ENCODE peak calls at places on chromosome 1, in five cellular contexts. D is activated CD8-positive, alpha-beta memory T cell treated with anti-CD3 and anti-CD28 coated beads, Interleukin-2, amount 50 U/mL, for 48 hours; R is stimulated activated CD8-positive, alpha-beta memory T cell treated with anti-CD3 and anti-CD28 coated beads, Interleukin-15, amount 100 ng/mL, for 48 hours; S is effector CD4-positive, alpha-beta T cell; N is GF-D8. H is an unnamed sample.

GRCh38 chr1:171793656-171794055 is 12.2 kb downstream of the METTL13 start:
- DNase-seq in D (no peak), R (no peak), S (no peak), N (no peak), H (no peak)

GRCh38 chr1:209409786-209410185 is 173.7 kb upstream of the CAMK1G start:
- DNase-seq in D (no peak), R (no peak), S (no peak), N (no peak), H (peak; percentile 77)

GRCh38 chr1:224565186-224565585 is 50.9 kb upstream of the CNIH3 start:
- DNase-seq in D (no peak), R (no peak), S (no peak), N (peak; percentile 65), H (peak; percentile 71)

GRCh38 chr1:7401814-7402547 is 369.1 kb upstream of the VAMP3 start:
- DNase-seq in D (peak; percentile 20), R (no peak), S (no peak), N (no peak), H (peak; percentile 99)

GRCh38 chr1:206074839-206075238 is 21.9 kb downstream of the RHEX start:
- DNase-seq in D (no peak), R (no peak), S (no peak), N (peak; percentile 86), H (no peak)

GRCh38 chr1:16617778-16618580 is 4.6 kb upstream of the NBPF1 start:
- DNase-seq in D (peak; percentile 45), R (no peak), S (peak; percentile 1), N (no peak), H (no peak)

GRCh38 chr1:44016875-44017400 is 14.3 kb downstream of the SLC6A9 start:
- DNase-seq in D (no peak), R (no peak), S (no peak), N (no peak), H (no peak)

GRCh38 chr1:116999596-116999995 is 2.0 kb upstream of the CD101 start:
- DNase-seq in D (no peak), R (no peak), S (no peak), N (no peak), H (no peak)

GRCh38 chr1:71464016-71464415 is 383.2 kb upstream of the ZRANB2 start:
- DNase-seq in D (no peak), R (no peak), S (no peak), N (no peak), H (no peak)

GRCh38 chr1:90730247-90731022 is 13.3 kb upstream of the BARHL2 start:
- DNase-seq in D (no peak), R (no peak), S (no peak), N (no peak), H (no peak)